ENCODE peak calls at places on chromosomes 4 and X, in four cellular contexts. L, B, K and S are unnamed samples. For H3K36me3, the result is how much of the 10 kb centered on the place peaks cover.

GRCh38 chrX:154603438-154604430 is 15.3 kb downstream of the CTAG1B start:
- DNase-seq in L (peak), B (no peak), K (no peak), S (peak)

GRCh38 chr4:37453361-37454262 is 209.1 kb downstream of the NWD2 start:
- DNase-seq in B (peak), L (peak), K (no peak), S (no peak)

GRCh38 chr4:127732623-127733199 is 2.5 kb downstream of the SLC25A31 start:
- DNase-seq in K (no peak), L (no peak), B (peak), S (no peak)

GRCh38 chr4:30436394-30436793 is 283.8 kb upstream of the PCDH7 start:
- DNase-seq in K (no peak), B (no peak), L (no peak), S (no peak)

GRCh38 chr4:21077967-21078366 is 377.7 kb downstream of the PACRGL start:
- DNase-seq in K (no peak), L (no peak), B (no peak), S (no peak)

GRCh38 chr4:155666701-155667537 is at the start of gene GUCY1A1:
- DNase-seq in B (peak), K (peak), L (peak), S (peak)

GRCh38 chrX:104854188-104854587 is 288.2 kb downstream of the IL1RAPL2 start:
- DNase-seq in B (no peak), L (no peak), K (no peak), S (no peak)

GRCh38 chr4:100079264-100079663 is 111.0 kb downstream of the DDIT4L start:
- DNase-seq in K (no peak), L (no peak), B (no peak), S (no peak)

GRCh38 chrX:104742345-104742744 is 176.3 kb downstream of the IL1RAPL2 start:
- DNase-seq in L (no peak), K (no peak), B (no peak), S (no peak)

GRCh38 chrX:71537743-71538142 is 4.8 kb downstream of the OGT start:
- DNase-seq in B (no peak), L (no peak), K (no peak), S (no peak)

GRCh38 chr4:7103031-7103598 is 35.3 kb upstream of the GRPEL1 start:
- DNase-seq in K (peak), L (peak), B (peak), S (peak)

GRCh38 chrX:97267916-97268680 is 384.4 kb downstream of the RPA4 start:
- DNase-seq in L (no peak), B (no peak), K (no peak), S (no peak)

GRCh38 chr4:98387345-98388017 is 126.3 kb downstream of the RAP1GDS1 start:
- DNase-seq in L (no peak), K (no peak), B (no peak), S (no peak)

GRCh38 chrX:138917781-138918180 is 206.3 kb upstream of the FGF13 start:
- DNase-seq in B (no peak), L (no peak), K (no peak), S (no peak)

GRCh38 chrX:102835504-102836146 is 101.4 kb upstream of the RAB40AL start:
- DNase-seq in K (no peak), B (peak), L (no peak), S (no peak)

GRCh38 chr4:71288875-71289274 is 49.9 kb upstream of the SLC4A4 start:
- DNase-seq in B (no peak), L (no peak), K (no peak), S (no peak)

GRCh38 chrX:136954930-136955329 is 74.4 kb upstream of the RBMX start:
- DNase-seq in B (peak), K (no peak), L (no peak), S (no peak)

GRCh38 chr4:26941951-26942350 is 81.3 kb downstream of the STIM2 start:
- DNase-seq in K (no peak), L (no peak), B (no peak), S (no peak)

GRCh38 chr4:47287735-47288134 is 175.8 kb downstream of the COMMD8 start:
- DNase-seq in B (no peak), K (no peak), L (no peak), S (no peak)

GRCh38 chr4:37726666-37727065 is 40.5 kb upstream of the RELL1 start:
- DNase-seq in L (no peak), K (no peak), B (no peak), S (no peak)

GRCh38 chrX:76931518-76931917 is 504.0 kb downstream of the MAGEE1 start:
- DNase-seq in B (no peak), K (no peak), L (no peak), S (no peak)

GRCh38 chr4:170853422-170854021 is 763.8 kb upstream of the AADAT start:
- DNase-seq in K (no peak), L (peak), B (peak), S (peak)

GRCh38 chr4:25092139-25092538 is 61.4 kb upstream of the LGI2 start:
- DNase-seq in B (peak), L (no peak), K (no peak), S (no peak)

GRCh38 chr4:25089058-25089763 is 58.5 kb upstream of the LGI2 start:
- DNase-seq in B (no peak), L (no peak), K (no peak), S (no peak)

GRCh38 chr4:25090516-25090915 is 59.8 kb upstream of the LGI2 start:
- DNase-seq in L (no peak), B (no peak), K (no peak), S (no peak)

GRCh38 chr4:25085621-25086020 is 54.9 kb upstream of the LGI2 start:
- DNase-seq in L (no peak), K (no peak), B (no peak), S (no peak)

GRCh38 chr4:25088342-25088952 is 57.7 kb upstream of the LGI2 start:
- DNase-seq in K (no peak), B (no peak), L (no peak), S (no peak)
- H3K4me3 ChIP-seq in K (peak), B (no peak), L (no peak), S (peak)

GRCh38 chrX:50049228-50049627 is 126.8 kb downstream of the CLCN5 start:
- DNase-seq in L (no peak), B (no peak), K (no peak), S (no peak)
- H3K36me3 ChIP-seq in L (under half), B (under half), K (under half), S (under half)

DNA sequence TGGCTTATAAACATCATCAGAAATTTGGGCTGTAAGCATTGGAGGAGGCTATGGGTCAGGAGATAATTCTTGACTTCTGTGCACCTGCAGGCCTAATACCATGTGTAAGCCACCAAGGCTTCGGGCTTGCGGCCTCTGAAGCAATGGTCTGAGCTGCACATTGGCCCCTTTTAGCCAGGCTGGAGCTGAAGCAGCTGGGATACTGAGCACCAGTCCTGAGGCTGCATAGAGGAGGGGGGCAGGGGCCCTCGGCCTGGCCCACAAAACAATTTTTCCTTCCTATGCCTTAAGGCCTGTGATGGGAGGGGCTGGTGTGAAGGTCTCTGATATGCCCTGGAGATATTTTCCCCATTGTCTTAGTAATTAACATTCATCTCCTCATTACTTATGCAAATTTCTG is 373.0 kb upstream of the HTR2C start:
- DNase-seq in K (no peak), L (no peak), B (no peak), S (no peak)
- H3K27ac ChIP-seq in K (no peak), L (no peak), B (no peak), S (no peak)

GRCh38 chrX:48972214-48973164 is 845 bp upstream of the KCND1 start:
- DNase-seq in K (no peak), B (peak), L (no peak), S (no peak)
- H3K4me3 ChIP-seq in K (peak), B (peak), L (peak), S (peak)